ENCODE peak calls at places on chromosomes 12 and 14, in five cellular contexts. N is sigmoid colon, M is IMR-90, W is HCT116, C is upper lobe of left lung. J is an unnamed sample. For H3K4me1, the result is how much of the 10 kb centered on the place peaks cover.

GRCh38 chr12:121219353-121219986 is 9.5 kb downstream of the P2RX4 start:
- DNase-seq in N (no peak), M (no peak), W (no peak), C (no peak), J (no peak)

GRCh38 chr12:22283006-22283506 is 51.5 kb downstream of the ST8SIA1 start:
- DNase-seq in N (no peak), M (peak), W (no peak), C (no peak), J (no peak)

GRCh38 chr12:1179128-1179527 is 188.1 kb downstream of the ERC1 start:
- DNase-seq in N (no peak), M (no peak), W (no peak), C (no peak), J (no peak)

GRCh38 chr12:28622416-28622815 is 432.2 kb downstream of the CCDC91 start:
- DNase-seq in N (no peak), M (peak), W (no peak), C (no peak), J (no peak)

GRCh38 chr12:38890102-38890501 is 15.3 kb downstream of the CPNE8 start:
- DNase-seq in N (no peak), M (no peak), W (no peak), C (no peak), J (no peak)

GRCh38 chr12:114384746-114385145 is 21.2 kb downstream of the TBX5 start:
- DNase-seq in N (no peak), M (no peak), W (no peak), C (no peak), J (no peak)

GRCh38 chr12:114884535-114884934 is 200.6 kb upstream of the TBX3 start:
- DNase-seq in N (no peak), M (no peak), W (no peak), C (no peak), J (no peak)

GRCh38 chr14:54168489-54168888 is 211.9 kb upstream of the BMP4 start:
- DNase-seq in N (no peak), M (no peak), W (no peak), C (no peak), J (no peak)

GRCh38 chr12:95215925-95216324 is 1.3 kb downstream of the FGD6 start:
- DNase-seq in N (no peak), M (peak), W (no peak), C (no peak), J (no peak)

GRCh38 chr14:67480011-67480410 is 8.5 kb downstream of the TMEM229B start:
- DNase-seq in N (no peak), M (no peak), W (no peak), C (no peak), J (no peak)

GRCh38 chr12:3000548-3001275 is 41.5 kb downstream of the TEAD4 start:
- DNase-seq in N (no peak), M (no peak), W (no peak), C (no peak), J (no peak)

GRCh38 chr12:105348561-105348960 is 18.1 kb downstream of the C12orf75 start:
- DNase-seq in N (no peak), M (no peak), W (no peak), C (no peak), J (no peak)

GRCh38 chr12:58148405-58148804 is 207.0 kb downstream of the ATP23 start:
- DNase-seq in N (no peak), M (peak), W (peak), C (no peak), J (no peak)

GRCh38 chr12:60529723-60530122 is 933.9 kb downstream of the SLC16A7 start:
- DNase-seq in N (no peak), M (no peak), W (no peak), C (no peak), J (no peak)

GRCh38 chr14:92122351-92122677 is 545 bp downstream of the CPSF2 start:
- DNase-seq in N (no peak), M (peak), W (no peak), C (no peak), J (no peak)

GRCh38 chr14:104156142-104156541 is 17.8 kb downstream of the KIF26A start:
- DNase-seq in N (no peak), M (no peak), W (no peak), C (no peak), J (no peak)

GRCh38 chr12:89235189-89235993 is 116.9 kb downstream of the DUSP6 start:
- DNase-seq in N (no peak), M (no peak), W (no peak), C (no peak), J (no peak)

GRCh38 chr12:62933871-62934798 is 815 bp downstream of the PPM1H start:
- DNase-seq in N (no peak), M (peak), W (no peak), C (peak), J (no peak)

GRCh38 chr12:132338781-132339180 is 9.4 kb upstream of the GALNT9 start:
- DNase-seq in N (no peak), M (no peak), W (no peak), C (no peak), J (no peak)

GRCh38 chr14:79161576-79161975 is 991.4 kb downstream of the NRXN3 start:
- DNase-seq in N (no peak), M (peak), W (no peak), C (no peak), J (no peak)

GRCh38 chr12:67377541-67377940 is 108.4 kb downstream of the CAND1 start:
- DNase-seq in N (no peak), M (no peak), W (no peak), C (no peak), J (no peak)

GRCh38 chr12:2925322-2925995 is 33.7 kb upstream of the TEAD4 start:
- DNase-seq in N (no peak), M (peak), W (no peak), C (no peak), J (no peak)

GRCh38 chr14:52834440-52834842 is 43.0 kb upstream of the GNPNAT1 start:
- DNase-seq in N (no peak), M (peak), W (no peak), C (no peak), J (no peak)

GRCh38 chr14:72924332-72924731 is 1.9 kb upstream of the DCAF4 start:
- DNase-seq in N (no peak), M (no peak), W (no peak), C (peak), J (no peak)

GRCh38 chr12:100120355-100120754 is 22.3 kb downstream of the BLTP3B start:
- DNase-seq in N (no peak), M (no peak), W (no peak), C (no peak), J (no peak)

GRCh38 chr12:2783936-2784600 is 10.7 kb upstream of the FKBP4 start:
- DNase-seq in N (peak), M (peak), W (peak), C (peak), J (peak)

GRCh38 chr14:21734457-21735074 is 60.9 kb upstream of the OR4E1 start:
- DNase-seq in N (no peak), M (peak), W (peak), C (no peak), J (no peak)

GRCh38 chr14:85528882-85529585 is 910 bp upstream of the FLRT2 start:
- DNase-seq in N (no peak), M (peak), W (no peak), C (no peak), J (no peak)

GRCh38 chr14:71437870-71438269 is 494.4 kb upstream of the RGS6 start:
- DNase-seq in N (no peak), M (peak), W (no peak), C (no peak), J (no peak)

DNA sequence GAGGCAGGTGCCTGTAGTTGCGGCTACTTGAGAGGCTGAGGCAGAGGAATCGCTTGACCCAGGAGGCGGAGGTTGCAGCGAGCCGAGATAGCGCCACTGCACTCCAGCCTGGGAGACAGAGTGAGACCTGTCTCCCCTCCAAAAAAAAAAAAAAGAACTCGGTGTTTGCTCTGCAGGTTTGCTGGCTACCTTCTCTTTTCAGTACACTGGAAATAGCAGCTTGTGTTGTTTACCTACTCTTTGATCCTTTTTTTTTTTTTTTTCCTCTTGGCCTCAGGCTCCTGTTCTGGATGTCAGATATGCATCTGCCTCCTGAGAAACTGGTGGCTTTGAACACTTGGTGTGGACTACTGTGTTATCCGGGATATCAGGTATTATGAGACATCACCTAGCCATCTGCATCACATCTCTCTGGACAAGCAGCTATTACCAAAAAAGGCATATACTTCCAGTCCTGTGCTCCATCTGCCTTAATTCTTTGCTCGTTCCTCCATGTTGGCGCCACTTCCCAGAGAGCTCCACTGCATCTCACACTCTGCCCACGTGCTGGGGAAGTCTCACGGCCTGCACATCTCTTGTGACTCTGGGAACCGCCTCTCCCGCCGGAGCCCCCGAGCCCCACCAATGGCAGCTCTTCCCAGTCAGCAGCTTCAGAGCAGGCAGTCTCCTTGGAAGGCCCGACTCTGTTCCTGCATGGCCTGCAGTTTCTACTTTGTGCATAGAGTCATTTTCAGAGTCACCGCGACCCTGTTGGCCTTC is 50.9 kb upstream of the TRAF3 start:
- DNase-seq in N (no peak), M (no peak), W (no peak), C (no peak), J (no peak)
- H3K27ac ChIP-seq in N (no peak), M (no peak), W (no peak), C (no peak), J (no peak)

GRCh38 chr12:46372852-46373302 is 304 bp upstream of the SLC38A2 start:
- DNase-seq in N (no peak), M (no peak), W (no peak), C (no peak), J (no peak)
- TF ChIP-seq POLR2A in N (no peak), M (no peak), W (no peak), C (no peak), J (peak)

GRCh38 chr12:122869207-122869973 is 26.5 kb downstream of the VPS37B start:
- DNase-seq in N (peak), M (no peak), W (no peak), C (peak), J (no peak)

GRCh38 chr12:122870163-122870842 is 25.6 kb downstream of the VPS37B start:
- DNase-seq in N (peak), M (no peak), W (no peak), C (peak), J (no peak)

GRCh38 chr12:122872815-122873361 is 23.0 kb downstream of the VPS37B start:
- DNase-seq in N (peak), M (no peak), W (no peak), C (peak), J (no peak)

GRCh38 chr12:122871851-122872785 is 23.8 kb downstream of the VPS37B start:
- DNase-seq in N (peak), M (peak), W (no peak), C (peak), J (peak)

GRCh38 chr12:122870867-122871664 is 24.9 kb downstream of the VPS37B start:
- DNase-seq in N (peak), M (peak), W (no peak), C (peak), J (no peak)
- H3K4me1 ChIP-seq in N (under half), M (under half), W (under half), C (half or more), J (under half)

GRCh38 chr12:72380441-72380840 is 108.3 kb downstream of the TRHDE start:
- DNase-seq in N (no peak), M (no peak), W (no peak), C (no peak), J (no peak)
- H3K27ac ChIP-seq in N (no peak), M (no peak), W (no peak), C (no peak), J (no peak)

GRCh38 chr14:51651388-51652167 is at the start of gene FRMD6:
- DNase-seq in N (peak), M (peak), W (peak), C (peak), J (peak)
- TF ChIP-seq POLR2A in N (peak), M (peak), W (peak), C (no peak), J (peak)

GRCh38 chr12:71164877-71165197 is 7.0 kb upstream of the TSPAN8 start:
- DNase-seq in N (no peak), M (no peak), W (no peak), C (no peak), J (no peak)

GRCh38 chr12:71164166-71164876 is 6.5 kb upstream of the TSPAN8 start:
- DNase-seq in N (no peak), M (no peak), W (no peak), C (no peak), J (no peak)

GRCh38 chr12:71166280-71166679 is 8.5 kb upstream of the TSPAN8 start:
- DNase-seq in N (no peak), M (no peak), W (no peak), C (no peak), J (no peak)

GRCh38 chr12:71169286-71169685 is 11.5 kb upstream of the TSPAN8 start:
- DNase-seq in N (no peak), M (no peak), W (no peak), C (no peak), J (no peak)

DNA sequence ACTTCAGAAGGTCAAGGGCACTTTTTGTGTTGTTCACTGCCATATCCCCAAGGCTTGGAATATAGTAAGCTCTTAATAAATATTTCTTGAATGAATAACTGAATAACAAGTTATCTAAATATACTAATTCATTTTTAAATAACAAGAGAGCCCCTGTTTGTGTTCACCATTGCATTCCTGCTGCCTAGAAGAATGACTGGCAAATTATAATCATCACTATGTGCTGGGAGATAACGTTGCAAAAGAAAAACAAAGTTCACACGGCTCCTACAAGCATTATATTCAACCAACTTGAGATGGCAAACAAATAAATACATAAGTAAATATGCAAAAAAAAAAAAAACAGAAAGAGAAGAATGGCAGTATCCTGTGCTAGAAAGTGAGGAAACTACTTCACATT is 9.1 kb upstream of the TSPAN8 start:
- DNase-seq in N (no peak), M (no peak), W (no peak), C (no peak), J (no peak)
- H3K4me1 ChIP-seq in N (under half), M (under half), W (under half), C (under half), J (under half)

GRCh38 chr12:127147724-127148123 is 1119.2 kb upstream of the TMEM132C start:
- DNase-seq in N (no peak), M (no peak), W (no peak), C (no peak), J (no peak)
- H3K27ac ChIP-seq in N (no peak), M (no peak), W (no peak), C (no peak), J (no peak)

DNA sequence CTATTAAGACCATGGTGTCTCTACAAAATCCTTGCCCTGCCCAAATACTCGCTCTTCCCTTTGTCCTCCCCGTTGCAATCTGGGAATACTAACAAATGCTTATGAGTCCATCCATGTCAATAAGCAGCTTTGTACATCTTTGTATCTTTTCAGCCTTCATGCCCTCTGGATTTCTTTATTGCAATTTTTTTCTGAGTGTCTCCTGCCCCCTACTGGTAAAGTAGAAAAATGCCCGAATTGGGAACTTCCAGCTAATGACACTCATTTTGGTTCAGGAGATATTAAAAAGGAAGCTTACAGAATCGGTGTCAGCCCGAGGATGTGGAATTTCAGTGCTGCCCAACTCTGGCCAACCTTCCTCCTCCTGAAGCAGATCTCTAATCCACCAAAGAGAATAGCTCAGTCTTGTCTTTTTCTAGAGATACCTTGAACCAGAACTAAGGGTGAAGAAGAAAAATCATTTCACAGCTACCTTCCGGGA is 46.0 kb downstream of the SH2B3 start:
- DNase-seq in N (peak), M (peak), W (peak), C (no peak), J (no peak)
- TF ChIP-seq POLR2A in N (no peak), M (no peak), W (no peak), C (no peak), J (no peak)